ENCODE peak calls at places on chromosomes 11 and 22, in five cellular contexts. X is CD8-positive, alpha-beta T cell; L is fibroblast of lung; N is esophagus squamous epithelium; W is neuronal stem cell. R is an unnamed sample.

GRCh38 chr11:43835104-43835503 is 45.5 kb upstream of the ALKBH3 start:
- DNase-seq in X (no peak), L (peak; percentile 25), N (no peak), W (peak; percentile 26), R (no peak)

GRCh38 chr22:19035474-19036228 is 86.6 kb downstream of the DGCR2 start:
- DNase-seq in X (no peak), L (no peak), N (no peak), W (peak; percentile 15), R (peak; percentile 27)

GRCh38 chr11:45899448-45900174 is 7.5 kb downstream of the FREY1 start:
- DNase-seq in X (peak; percentile 78), L (peak; percentile 87), N (no peak), W (peak; percentile 94), R (peak; percentile 76)

GRCh38 chr22:45871721-45872120 is 105.2 kb downstream of the WNT7B start:
- DNase-seq in X (no peak), L (no peak), N (no peak), W (no peak), R (no peak)

GRCh38 chr11:87743002-87743401 is 432.2 kb downstream of the RAB38 start:
- DNase-seq in X (no peak), L (no peak), N (no peak), W (no peak), R (no peak)

GRCh38 chr22:43789452-43789851 is 22.7 kb downstream of the EFCAB6 start:
- DNase-seq in X (no peak), L (peak; percentile 98), N (no peak), W (no peak), R (no peak)

GRCh38 chr11:63243533-63243932 is at the start of gene SLC22A25:
- DNase-seq in X (no peak), L (no peak), N (no peak), W (no peak), R (no peak)

GRCh38 chr22:20418211-20418788 is 19.3 kb downstream of the SCARF2 start:
- DNase-seq in X (peak; percentile 77), L (peak; percentile 75), N (no peak), W (peak; percentile 71), R (no peak)

GRCh38 chr11:20873054-20873453 is 203.7 kb downstream of the NELL1 start:
- DNase-seq in X (no peak), L (no peak), N (no peak), W (peak; percentile 48), R (peak; percentile 73)

GRCh38 chr11:128910583-128910982 is 19.4 kb downstream of the KCNJ5 start:
- DNase-seq in X (no peak), L (peak; percentile 49), N (no peak), W (no peak), R (no peak)

GRCh38 chr22:26226538-26227297 is 57.5 kb downstream of the SEZ6L start:
- DNase-seq in X (no peak), L (no peak), N (no peak), W (no peak), R (no peak)

GRCh38 chr22:26234267-26234666 is 65.0 kb downstream of the SEZ6L start:
- DNase-seq in X (no peak), L (no peak), N (no peak), W (no peak), R (no peak)

GRCh38 chr22:26235792-26236191 is 66.5 kb downstream of the SEZ6L start:
- DNase-seq in X (no peak), L (no peak), N (no peak), W (no peak), R (no peak)

DNA sequence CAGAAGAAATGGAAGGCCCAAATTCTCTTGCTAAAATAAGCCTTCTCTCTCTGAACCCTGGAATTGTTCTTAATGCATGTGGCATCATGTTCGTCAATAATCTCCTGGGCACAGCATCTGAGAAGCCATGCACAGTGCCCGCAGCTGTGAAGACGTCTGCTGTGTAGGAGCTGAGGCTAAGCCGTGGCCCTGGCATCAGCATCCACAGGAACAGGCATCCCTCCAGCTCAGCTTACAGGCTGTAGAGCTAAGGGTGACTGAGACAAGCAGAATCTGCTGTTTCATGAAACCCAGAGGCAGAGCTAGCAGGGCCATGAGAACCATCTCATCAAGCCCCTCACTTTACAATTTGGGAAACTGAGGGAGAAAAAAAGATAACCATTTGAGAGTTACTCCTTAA is 60.6 kb downstream of the SEZ6L start:
- DNase-seq in X (no peak), L (no peak), N (no peak), W (no peak), R (no peak)
- H3K27ac ChIP-seq in X (no peak overlapping the region), L (no peak overlapping the region), N (no peak overlapping the region), W (no peak overlapping the region), R (no peak overlapping the region)

GRCh38 chr11:5929571-5929970 is 12.5 kb upstream of the OR56A3 start:
- DNase-seq in X (no peak), L (no peak), N (no peak), W (no peak), R (no peak)
- H3K9me3 ChIP-seq in X (no peaks in the 10 kb centered on the region), L (no peaks in the 10 kb centered on the region), N (no peaks in the 10 kb centered on the region), W (peaks cover 6% of the 10 kb centered on the region), R (no peaks in the 10 kb centered on the region)

GRCh38 chr11:33701831-33702230 is 1.2 kb upstream of the C11orf91 start:
- DNase-seq in X (no peak), L (peak; percentile 76), N (no peak), W (no peak), R (no peak)
- H3K27ac ChIP-seq in X (no peak overlapping the region), L (peak overlapping the region; percentile 80), N (peak overlapping the region; percentile 91), W (no peak overlapping the region), R (no peak overlapping the region)

GRCh38 chr22:47444746-47445065 is 682.3 kb downstream of the TBC1D22A start:
- DNase-seq in X (no peak), L (no peak), N (no peak), W (no peak), R (no peak)
- H3K9me3 ChIP-seq in X (no peaks in the 10 kb centered on the region), L (no peaks in the 10 kb centered on the region), N (no peaks in the 10 kb centered on the region), W (peaks cover 74% of the 10 kb centered on the region), R (peaks cover 38% of the 10 kb centered on the region)

GRCh38 chr22:50531546-50532352 is 1.9 kb upstream of the TYMP start:
- DNase-seq in X (peak; percentile 50), L (peak; percentile 54), N (no peak), W (no peak), R (no peak)
- H3K27ac ChIP-seq in X (peak overlapping the region; percentile 81), L (no peak overlapping the region), N (peak overlapping the region; percentile 96), W (no peak overlapping the region), R (no peak overlapping the region)

DNA sequence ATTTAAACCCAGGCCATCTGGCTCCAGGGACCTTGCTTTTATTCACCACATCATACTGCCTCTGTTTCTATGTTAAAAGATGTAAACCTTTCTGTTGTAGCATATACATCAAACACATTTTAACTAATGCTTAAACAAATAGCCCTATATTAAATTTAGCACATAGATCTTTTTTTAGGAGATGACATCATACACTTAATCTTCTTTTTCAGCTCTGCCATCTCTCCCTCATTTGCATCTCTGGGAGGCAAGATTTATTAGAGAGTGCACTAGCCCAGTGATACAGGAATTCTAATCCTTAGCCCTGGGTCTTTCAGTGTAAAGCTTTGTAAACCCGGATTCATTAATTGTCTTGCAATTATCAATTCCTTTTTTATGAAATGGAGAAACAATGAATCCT is 13.6 kb downstream of the OR5D16 start:
- DNase-seq in X (no peak), L (no peak), N (no peak), W (no peak), R (no peak)
- H3K9me3 ChIP-seq in X (no peaks in the 10 kb centered on the region), L (no peaks in the 10 kb centered on the region), N (no peaks in the 10 kb centered on the region), W (peaks cover 5% of the 10 kb centered on the region), R (peaks cover 1% of the 10 kb centered on the region)

DNA sequence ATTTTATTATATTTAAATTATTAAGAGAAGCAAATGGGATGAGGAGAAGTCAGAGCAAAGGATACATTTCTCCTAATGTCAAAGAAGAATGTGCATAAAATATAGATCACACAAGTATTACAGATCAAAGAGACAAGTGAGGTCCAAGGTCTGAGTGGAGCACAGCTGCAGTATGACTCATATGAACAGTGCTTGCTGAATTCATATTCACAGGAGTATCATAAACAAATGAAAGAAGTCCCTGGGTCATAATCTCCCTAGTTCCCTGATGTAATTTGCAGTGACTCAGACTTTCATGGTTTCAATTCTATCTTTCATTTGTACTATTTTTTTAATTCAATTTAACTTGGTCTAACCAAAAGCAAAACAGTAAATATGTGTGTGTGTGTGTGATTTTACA is 499.0 kb upstream of the CCDC179 start:
- DNase-seq in X (no peak), L (peak; percentile 95), N (no peak), W (no peak), R (no peak)
- H3K27ac ChIP-seq in X (no peak overlapping the region), L (no peak overlapping the region), N (no peak overlapping the region), W (no peak overlapping the region), R (no peak overlapping the region)

DNA sequence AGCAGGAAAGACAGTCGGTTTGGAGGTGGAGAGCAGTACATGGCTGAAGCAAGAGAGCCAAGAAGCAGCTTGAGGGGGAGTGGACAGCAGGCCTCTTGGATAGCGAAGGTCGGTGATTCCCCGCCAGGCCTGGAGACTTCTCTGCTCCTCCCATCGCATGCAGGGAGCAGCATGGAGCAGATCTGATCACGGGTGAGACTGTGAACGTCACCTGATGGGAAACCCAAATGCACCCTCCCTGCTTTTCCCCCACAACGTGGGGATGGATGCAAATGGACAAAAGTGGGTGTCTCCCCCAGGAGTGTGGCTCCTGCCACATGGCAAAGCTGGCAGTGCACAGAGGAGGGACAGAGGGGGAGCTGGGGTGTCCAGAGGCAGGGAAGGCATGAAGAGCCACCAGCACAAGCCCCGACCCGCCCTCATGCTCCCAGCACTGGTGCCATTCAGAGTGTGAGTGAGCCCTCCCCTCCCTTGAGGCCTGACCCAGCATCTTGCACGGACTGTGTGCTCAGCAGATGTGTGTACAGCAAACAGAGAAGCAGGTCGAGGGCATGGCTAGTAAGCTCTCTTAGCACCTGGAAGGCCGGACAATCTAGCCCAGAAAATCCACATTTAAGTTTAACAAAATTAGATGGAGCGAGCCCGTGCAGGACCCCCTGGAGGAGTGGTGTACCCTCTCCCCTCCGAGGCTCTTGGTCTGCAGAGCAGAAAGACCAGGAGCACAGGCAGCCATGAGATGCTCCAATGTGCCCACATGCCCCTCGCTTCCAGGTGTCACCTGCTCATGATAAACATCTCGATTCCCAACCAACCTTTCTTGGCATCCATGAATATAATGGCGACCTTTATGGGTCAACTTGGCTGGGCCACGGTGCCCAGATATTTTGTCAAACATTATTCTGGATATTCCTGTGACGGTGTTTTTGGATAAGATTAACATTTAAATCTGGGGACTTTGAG is 661.7 kb downstream of the TBC1D22A start:
- DNase-seq in X (no peak), L (no peak), N (no peak), W (no peak), R (no peak)
- H3K9me3 ChIP-seq in X (no peaks in the 10 kb centered on the region), L (no peaks in the 10 kb centered on the region), N (no peaks in the 10 kb centered on the region), W (peaks cover 50% of the 10 kb centered on the region), R (peaks cover 23% of the 10 kb centered on the region)

R was measured in iPS DF 6.9.